ENCODE peak calls at places on chromosomes 11 and 22, in seven cellular contexts. G is right lobe of liver, K is pancreas, A is kidney, U is H9, X is esophagus squamous epithelium, D is SJSA1. S is an unnamed sample. For H3K4me1, the result is how much of the 10 kb centered on the place peaks cover.

GRCh38 chr11:17929171-17929570 is 83.7 kb downstream of the SERGEF start:
- DNase-seq in G (no peak), K (no peak), A (no peak), U (no peak), X (no peak), D (no peak), S (no peak)

GRCh38 chr11:32418836-32419235 is 16.5 kb downstream of the WT1 start:
- DNase-seq in G (no peak), K (no peak), A (no peak), U (no peak), X (no peak), D (no peak), S (no peak)

GRCh38 chr22:37176464-37177061 is 11.5 kb downstream of the C1QTNF6 start:
- DNase-seq in G (peak), K (peak), A (peak), U (no peak), X (no peak), D (no peak), S (peak)

GRCh38 chr11:84721561-84721961 is 905.6 kb downstream of the DLG2 start:
- DNase-seq in G (no peak), K (no peak), A (no peak), U (no peak), X (no peak), D (no peak), S (no peak)

GRCh38 chr11:83070044-83070877 is 1.4 kb downstream of the RAB30 start:
- DNase-seq in G (no peak), K (no peak), A (no peak), U (peak), X (no peak), D (peak), S (peak)

GRCh38 chr11:125494601-125494986 is 1.5 kb downstream of the FEZ1 start:
- DNase-seq in G (no peak), K (no peak), A (no peak), U (no peak), X (no peak), D (no peak), S (no peak)

GRCh38 chr11:377883-378500 is 8.7 kb downstream of the B4GALNT4 start:
- DNase-seq in G (no peak), K (no peak), A (no peak), U (no peak), X (no peak), D (no peak), S (no peak)

GRCh38 chr22:29992341-29993275 is 87.7 kb upstream of the HORMAD2 start:
- DNase-seq in G (no peak), K (no peak), A (no peak), U (peak), X (no peak), D (no peak), S (no peak)

GRCh38 chr22:41989246-41989645 is 9.3 kb upstream of the WBP2NL start:
- DNase-seq in G (no peak), K (no peak), A (no peak), U (no peak), X (no peak), D (no peak), S (no peak)

GRCh38 chr11:8375932-8376331 is 112.3 kb upstream of the LMO1 start:
- DNase-seq in G (peak), K (no peak), A (no peak), U (no peak), X (no peak), D (no peak), S (no peak)

DNA sequence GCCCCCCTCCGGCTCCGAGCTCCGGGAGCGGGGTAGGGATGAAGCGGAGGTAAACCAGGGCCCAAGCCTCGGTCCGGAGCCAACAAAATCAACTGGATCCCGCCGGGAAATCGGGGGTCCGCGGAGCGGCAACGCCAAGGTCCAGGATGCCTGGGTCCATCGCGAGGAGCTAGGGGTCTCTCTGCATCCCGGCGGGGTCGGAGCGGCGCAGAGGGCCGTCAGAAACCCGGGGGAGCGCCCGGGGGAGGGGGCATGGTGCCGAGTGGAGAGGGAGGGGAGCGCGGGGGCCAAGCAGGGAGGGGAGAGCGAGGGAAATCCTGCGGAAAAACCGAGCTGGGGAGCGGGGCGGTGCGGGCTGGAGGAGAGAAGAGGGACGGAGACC is 51.8 kb downstream of the SLC22A12 start:
- DNase-seq in G (no peak), K (no peak), A (no peak), U (no peak), X (no peak), D (no peak), S (no peak)
- H3K4me1 ChIP-seq in G (under half), K (under half), A (under half), U (under half), X (under half), D (under half), S (under half)

GRCh38 chr11:10327254-10327653 is 22.4 kb downstream of the ADM start:
- DNase-seq in G (no peak), K (no peak), A (no peak), U (no peak), X (no peak), D (no peak), S (no peak)

GRCh38 chr11:10328314-10329090 is 23.6 kb downstream of the ADM start:
- DNase-seq in G (no peak), K (no peak), A (no peak), U (no peak), X (no peak), D (no peak), S (peak)

GRCh38 chr11:10324474-10324873 is 19.6 kb downstream of the ADM start:
- DNase-seq in G (no peak), K (no peak), A (no peak), U (no peak), X (no peak), D (no peak), S (no peak)

GRCh38 chr11:10325398-10326079 is 20.7 kb downstream of the ADM start:
- DNase-seq in G (no peak), K (no peak), A (no peak), U (no peak), X (no peak), D (no peak), S (no peak)

GRCh38 chr11:10326080-10326964 is 21.4 kb downstream of the ADM start:
- DNase-seq in G (peak), K (peak), A (peak), U (no peak), X (no peak), D (no peak), S (peak)
- H3K4me1 ChIP-seq in G (under half), K (under half), A (under half), U (under half), X (under half), D (half or more), S (half or more)

GRCh38 chr11:121210445-121210970 is 82.1 kb upstream of the SC5D start:
- DNase-seq in G (no peak), K (no peak), A (no peak), U (no peak), X (no peak), D (no peak), S (no peak)
- H3K4me1 ChIP-seq in G (under half), K (under half), A (under half), U (under half), X (under half), D (under half), S (under half)

GRCh38 chr22:50626856-50627451 is 998 bp downstream of the ARSA start:
- DNase-seq in G (peak), K (no peak), A (peak), U (peak), X (no peak), D (no peak), S (no peak)
- H3K4me1 ChIP-seq in G (under half), K (under half), A (under half), U (under half), X (under half), D (under half), S (under half)

GRCh38 chr11:65555693-65556231 is 2.4 kb downstream of the LTBP3 start:
- DNase-seq in G (no peak), K (no peak), A (peak), U (no peak), X (no peak), D (peak), S (peak)
- H3K4me1 ChIP-seq in G (under half), K (under half), A (under half), U (under half), X (half or more), D (half or more), S (under half)

DNA sequence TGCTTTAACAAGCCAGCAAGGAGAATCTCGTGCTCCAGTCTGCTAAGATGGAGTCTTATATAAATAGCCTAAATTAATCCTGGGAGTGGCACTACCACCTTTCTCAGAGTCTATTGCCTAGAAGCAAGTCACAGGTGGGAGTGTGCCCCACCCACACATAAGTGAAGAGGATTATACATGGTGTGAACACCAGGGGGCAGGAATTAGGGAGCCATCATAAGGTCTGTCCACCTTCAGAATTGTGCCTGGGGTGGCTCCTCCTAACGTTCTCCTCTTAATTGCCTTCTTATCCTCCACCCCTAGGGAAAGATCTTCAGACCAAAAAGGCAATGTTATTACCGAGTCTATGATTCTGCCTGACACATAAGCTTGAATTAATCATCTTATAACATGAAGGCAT is 276.8 kb upstream of the SESN3 start:
- DNase-seq in G (no peak), K (no peak), A (no peak), U (no peak), X (no peak), D (no peak), S (no peak)
- H3K4me1 ChIP-seq in G (under half), K (under half), A (under half), U (under half), X (under half), D (under half), S (under half)

DNA sequence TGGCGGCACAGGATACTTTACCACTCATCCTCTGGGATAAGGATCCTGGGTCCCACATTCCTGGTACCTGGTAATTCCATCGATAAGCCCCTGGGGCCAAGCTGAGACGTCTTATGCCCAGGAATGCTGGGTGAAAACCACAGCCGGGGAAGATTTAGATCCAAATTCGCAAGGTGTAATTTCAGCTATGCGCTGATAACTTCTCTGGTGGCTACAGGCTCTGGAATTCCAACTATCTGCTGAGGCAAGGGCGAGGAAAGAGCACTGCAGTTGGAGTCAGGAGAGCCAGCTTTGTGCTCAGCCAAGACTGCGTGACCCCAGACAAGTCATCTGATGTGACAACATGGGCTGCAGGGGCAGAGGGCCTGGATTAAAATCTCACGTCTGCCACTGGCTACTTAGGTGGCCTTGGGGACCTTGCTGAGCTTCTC is 9.9 kb upstream of the MYEOV start:
- DNase-seq in G (no peak), K (no peak), A (peak), U (no peak), X (no peak), D (no peak), S (no peak)
- H3K4me1 ChIP-seq in G (under half), K (under half), A (under half), U (under half), X (under half), D (under half), S (under half)

DNA sequence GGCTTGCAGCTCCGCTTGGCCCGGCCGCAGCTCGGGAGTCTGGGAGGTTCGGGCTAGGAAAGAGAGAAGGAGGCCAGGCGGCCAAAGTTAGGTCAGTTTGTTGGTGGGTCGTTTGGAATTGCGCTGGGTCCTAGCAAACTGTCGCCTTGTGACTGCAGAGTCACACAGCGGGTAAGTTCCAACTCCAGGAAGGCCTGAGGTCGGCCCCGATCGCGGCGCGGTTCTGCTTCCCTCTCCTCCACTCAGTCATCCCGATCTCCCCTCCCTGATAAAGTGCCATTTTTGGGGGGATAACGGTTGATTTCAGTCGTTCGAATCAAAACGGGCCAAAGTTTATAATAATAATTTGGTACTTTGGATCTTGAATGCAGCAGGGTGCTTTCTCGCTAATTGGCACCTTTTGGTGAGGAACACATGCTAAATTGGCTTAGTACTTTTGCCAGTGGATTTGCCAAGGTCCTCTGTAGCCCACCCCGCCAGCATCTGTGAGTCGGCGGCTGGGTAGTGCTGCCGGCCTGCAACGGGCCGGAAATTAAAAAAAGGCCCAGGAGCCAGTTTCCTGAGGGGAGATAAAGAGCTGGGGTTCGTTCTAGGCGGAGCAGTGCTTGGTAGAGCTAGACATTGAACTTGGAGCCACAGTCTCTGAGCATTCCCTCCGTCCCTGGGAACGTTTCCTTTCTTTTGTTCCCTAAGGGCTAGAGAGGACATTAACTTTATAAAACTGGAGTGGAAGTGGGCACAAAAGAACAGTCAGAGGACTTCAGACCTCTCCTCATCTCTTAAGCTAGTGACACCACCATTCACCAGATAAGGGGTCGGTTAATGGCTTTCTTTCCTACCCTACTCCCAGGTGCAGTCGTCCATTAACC is 927 bp downstream of the UBE2L3 start:
- DNase-seq in G (no peak), K (peak), A (no peak), U (no peak), X (no peak), D (peak), S (peak)
- H3K4me1 ChIP-seq in G (under half), K (under half), A (under half), U (under half), X (under half), D (under half), S (under half)

GRCh38 chr11:33691051-33691864 is 9.4 kb downstream of the C11orf91 start:
- DNase-seq in G (no peak), K (peak), A (no peak), U (no peak), X (no peak), D (no peak), S (peak)
- H3K4me1 ChIP-seq in G (under half), K (under half), A (under half), U (under half), X (half or more), D (half or more), S (under half)

S was measured in adrenal gland.